ENCODE peak calls at places on chromosomes 6 and 20, in ten cellular contexts. R, O, S, D, Y, J, E, F, U and C are unnamed samples.

GRCh38 chr6:79034865-79035264 is 43.2 kb downstream of the PHIP start:
- DNase-seq in R (no peak), O (no peak), S (no peak), D (no peak), Y (peak; percentile 10), J (no peak), E (no peak), F (no peak), U (no peak), C (no peak)

GRCh38 chr6:81606965-81607381 is 145.5 kb downstream of the TENT5A start:
- DNase-seq in R (no peak), O (peak; percentile 70), S (no peak), D (no peak), Y (peak; percentile 10), J (peak; percentile 16), E (peak; percentile 64), F (no peak), U (peak; percentile 75), C (no peak)

GRCh38 chr6:138654715-138655634 is 118.6 kb upstream of the CCDC28A start:
- DNase-seq in R (no peak), O (no peak), S (no peak), D (no peak), Y (peak; percentile 15), J (peak; percentile 86), E (peak; percentile 39), F (no peak), U (no peak), C (no peak)

GRCh38 chr6:124008689-124009371 is 205.2 kb downstream of the NKAIN2 start:
- DNase-seq in R (no peak), O (no peak), S (no peak), D (no peak), Y (no peak), J (no peak), E (no peak), F (no peak), U (no peak), C (no peak)

GRCh38 chr6:21091411-21091810 is 502.1 kb upstream of the SOX4 start:
- DNase-seq in R (no peak), O (no peak), S (no peak), D (no peak), Y (no peak), J (no peak), E (no peak), F (no peak), U (no peak), C (no peak)

GRCh38 chr6:115467726-115468125 is 593.0 kb downstream of the FRK start:
- DNase-seq in R (no peak), O (no peak), S (no peak), D (no peak), Y (no peak), J (no peak), E (no peak), F (no peak), U (no peak), C (no peak)

GRCh38 chr20:49642808-49643207 is 70.9 kb downstream of the B4GALT5 start:
- DNase-seq in R (no peak), O (no peak), S (no peak), D (no peak), Y (no peak), J (no peak), E (no peak), F (no peak), U (no peak), C (no peak)

GRCh38 chr6:155591741-155592140 is 136.1 kb upstream of the NOX3 start:
- DNase-seq in R (no peak), O (no peak), S (no peak), D (no peak), Y (no peak), J (no peak), E (no peak), F (no peak), U (no peak), C (no peak)

GRCh38 chr20:25676164-25676809 is 20.4 kb downstream of the ZNF337 start:
- DNase-seq in R (peak; percentile 12), O (peak; percentile 33), S (no peak), D (no peak), Y (peak; percentile 17), J (no peak), E (peak; percentile 67), F (no peak), U (no peak), C (no peak)

GRCh38 chr20:17967595-17968365 is 814 bp downstream of the SNX5 start:
- DNase-seq in R (no peak), O (no peak), S (no peak), D (no peak), Y (no peak), J (peak; percentile 45), E (peak; percentile 62), F (no peak), U (no peak), C (peak; percentile 23)

GRCh38 chr6:144922120-144922722 is 637.1 kb downstream of the UTRN start:
- DNase-seq in R (no peak), O (peak; percentile 72), S (no peak), D (no peak), Y (peak; percentile 56), J (no peak), E (no peak), F (no peak), U (no peak), C (no peak)

GRCh38 chr20:14706555-14706954 is 369.1 kb upstream of the FLRT3 start:
- DNase-seq in R (no peak), O (no peak), S (no peak), D (no peak), Y (no peak), J (no peak), E (no peak), F (no peak), U (no peak), C (peak; percentile 34)

GRCh38 chr6:143620461-143620860 is 57.3 kb upstream of the PHACTR2 start:
- DNase-seq in R (no peak), O (no peak), S (no peak), D (no peak), Y (peak; percentile 22), J (no peak), E (peak; percentile 47), F (no peak), U (no peak), C (no peak)

GRCh38 chr20:4961746-4962145 is 39.6 kb downstream of the SLC23A2 start:
- DNase-seq in R (peak; percentile 31), O (peak; percentile 61), S (no peak), D (no peak), Y (no peak), J (peak; percentile 28), E (peak; percentile 94), F (no peak), U (no peak), C (no peak)

GRCh38 chr20:55159230-55159629 is 683.8 kb downstream of the DOK5 start:
- DNase-seq in R (no peak), O (no peak), S (no peak), D (no peak), Y (no peak), J (no peak), E (no peak), F (no peak), U (no peak), C (no peak)

GRCh38 chr20:50360218-50360672 is 149.9 kb upstream of the PTPN1 start:
- DNase-seq in R (no peak), O (no peak), S (no peak), D (no peak), Y (no peak), J (no peak), E (no peak), F (no peak), U (no peak), C (no peak)

GRCh38 chr6:26053929-26054658 is 33.1 kb upstream of the HFE start:
- DNase-seq in R (peak; percentile 59), O (no peak), S (no peak), D (no peak), Y (no peak), J (no peak), E (no peak), F (no peak), U (no peak), C (peak; percentile 10)

GRCh38 chr6:11198663-11199603 is 33.5 kb downstream of the NEDD9 start:
- DNase-seq in R (no peak), O (no peak), S (no peak), D (no peak), Y (no peak), J (peak; percentile 40), E (no peak), F (no peak), U (no peak), C (no peak)

GRCh38 chr20:829531-829930 is 4.0 kb upstream of the FAM110A start:
- DNase-seq in R (no peak), O (peak; percentile 84), S (no peak), D (no peak), Y (no peak), J (no peak), E (peak; percentile 16), F (no peak), U (no peak), C (no peak)

GRCh38 chr20:34069341-34070078 is 42.5 kb downstream of the EIF2S2 start:
- DNase-seq in R (peak; percentile 80), O (peak; percentile 34), S (peak; percentile 21), D (peak; percentile 82), Y (peak; percentile 63), J (peak; percentile 84), E (peak; percentile 91), F (no peak), U (peak; percentile 61), C (peak; percentile 89)

GRCh38 chr6:56914791-56915658 is 39.9 kb upstream of the BEND6 start:
- DNase-seq in R (peak; percentile 41), O (no peak), S (no peak), D (no peak), Y (no peak), J (no peak), E (no peak), F (peak; percentile 26), U (no peak), C (peak; percentile 98)

GRCh38 chr6:50836231-50836630 is 17.6 kb downstream of the TFAP2B start:
- DNase-seq in R (no peak), O (no peak), S (no peak), D (no peak), Y (no peak), J (no peak), E (no peak), F (no peak), U (no peak), C (no peak)

GRCh38 chr20:8786383-8786782 is 282.5 kb upstream of the PLCB4 start:
- DNase-seq in R (no peak), O (no peak), S (no peak), D (no peak), Y (no peak), J (no peak), E (no peak), F (no peak), U (no peak), C (no peak)

GRCh38 chr20:5821627-5822215 is 71.5 kb downstream of the SHLD1 start:
- DNase-seq in R (no peak), O (no peak), S (no peak), D (no peak), Y (no peak), J (no peak), E (no peak), F (no peak), U (no peak), C (no peak)

GRCh38 chr20:36384022-36384619 is 78.0 kb downstream of the DLGAP4 start:
- DNase-seq in R (peak; percentile 77), O (no peak), S (no peak), D (peak; percentile 69), Y (peak; percentile 11), J (peak; percentile 50), E (peak; percentile 44), F (peak; percentile 28), U (no peak), C (no peak)

GRCh38 chr6:154569136-154569862 is 58.8 kb upstream of the CNKSR3 start:
- DNase-seq in R (no peak), O (no peak), S (no peak), D (no peak), Y (no peak), J (peak; percentile 86), E (peak; percentile 34), F (no peak), U (no peak), C (no peak)

GRCh38 chr20:61674051-61674450 is 391.6 kb downstream of the TAF4 start:
- DNase-seq in R (no peak), O (no peak), S (no peak), D (no peak), Y (no peak), J (no peak), E (no peak), F (no peak), U (no peak), C (no peak)

GRCh38 chr20:1401431-1401907 is 8.6 kb upstream of the FKBP1A start:
- DNase-seq in R (no peak), O (no peak), S (no peak), D (no peak), Y (no peak), J (no peak), E (no peak), F (no peak), U (no peak), C (no peak)